ENCODE peak calls at places on chromosomes 12 and 14, in nine cellular contexts. O is NCI-H524; U is HFF-Myc; P is HT1080; L is left cardiac atrium; K is CD8-positive, alpha-beta memory T cell; S is RPMI7951; F is stimulated activated CD4-positive, alpha-beta T cell treated with anti-CD3 and anti-CD28 coated beads, Interleukin-4, amount 100 ng/mL, for 1 hour; N is psoas muscle. X is an unnamed sample.

GRCh38 chr14:103748539-103748867 is 32.9 kb downstream of the ZFYVE21 start:
- DNase-seq in L (no peak), U (no peak), P (no peak), N (no peak), K (peak; percentile 23), S (no peak), F (peak; percentile 43), O (peak; percentile 42), X (no peak)

GRCh38 chr12:24364921-24365320 is 415.5 kb upstream of the SOX5 start:
- DNase-seq in L (no peak), F (no peak), S (no peak), N (no peak), O (no peak), U (no peak), K (no peak), P (no peak), X (no peak)

GRCh38 chr12:111268738-111269572 is 99.9 kb downstream of the PHETA1 start:
- DNase-seq in P (no peak), L (no peak), K (no peak), U (no peak), N (no peak), O (no peak), S (no peak), F (peak; percentile 13), X (no peak)

GRCh38 chr12:39112064-39112463 is 206.7 kb upstream of the CPNE8 start:
- DNase-seq in S (no peak), O (no peak), L (no peak), N (no peak), U (no peak), F (no peak), P (no peak), K (no peak), X (no peak)

GRCh38 chr14:67738740-67739504 is 37.2 kb downstream of the RDH12 start:
- DNase-seq in O (no peak), N (peak; percentile 71), P (peak; percentile 87), U (peak; percentile 61), K (peak; percentile 23), L (peak; percentile 73), S (peak; percentile 91), F (no peak), X (peak; percentile 84)

GRCh38 chr14:89454971-89455370 is 37.9 kb upstream of the FOXN3 start:
- DNase-seq in S (no peak), U (no peak), K (no peak), F (no peak), O (no peak), P (no peak), N (no peak), L (no peak), X (no peak)

GRCh38 chr12:113392988-113393579 is 10.6 kb downstream of the SDS start:
- DNase-seq in O (no peak), F (no peak), L (peak; percentile 43), K (no peak), P (no peak), S (no peak), U (no peak), N (peak; percentile 43), X (no peak)

GRCh38 chr12:97940629-97941028 is 478.0 kb downstream of the RMST start:
- DNase-seq in P (peak; percentile 24), N (no peak), S (no peak), F (no peak), U (no peak), K (no peak), L (no peak), O (no peak), X (no peak)

GRCh38 chr12:50072198-50072907 is 12.8 kb upstream of the SMARCD1 start:
- DNase-seq in S (no peak), L (no peak), U (no peak), N (no peak), P (no peak), F (no peak), O (no peak), K (no peak), X (no peak)

GRCh38 chr12:124884587-124885438 is 21.1 kb upstream of the SCARB1 start:
- DNase-seq in S (no peak), K (no peak), F (no peak), P (no peak), L (no peak), O (peak; percentile 78), U (no peak), N (no peak), X (no peak)

GRCh38 chr12:96083020-96083489 is 47.7 kb upstream of the LTA4H start:
- DNase-seq in O (no peak), S (peak; percentile 40), U (no peak), K (no peak), L (no peak), F (no peak), P (peak; percentile 52), N (no peak), X (no peak)

GRCh38 chr12:11778703-11779102 is 129.2 kb downstream of the ETV6 start:
- DNase-seq in O (no peak), P (no peak), L (no peak), U (no peak), F (no peak), K (no peak), S (no peak), N (no peak), X (no peak)

GRCh38 chr12:93234641-93235040 is 143.1 kb upstream of the NUDT4 start:
- DNase-seq in L (peak; percentile 44), K (no peak), S (no peak), P (no peak), N (no peak), F (no peak), O (no peak), U (no peak), X (no peak)

GRCh38 chr12:19287302-19287701 is 152.0 kb upstream of the AEBP2 start:
- DNase-seq in K (no peak), P (no peak), N (no peak), S (no peak), L (no peak), U (no peak), O (peak; percentile 1), F (no peak), X (no peak)

GRCh38 chr14:32939254-32940065 is 781 bp downstream of the NPAS3 start:
- DNase-seq in F (peak; percentile 41), K (no peak), L (peak; percentile 74), P (peak; percentile 52), O (peak; percentile 83), U (no peak), S (peak; percentile 78), N (peak; percentile 79), X (peak; percentile 65)

GRCh38 chr12:95336387-95337067 is 118.9 kb downstream of the VEZT start:
- DNase-seq in P (peak; percentile 71), F (no peak), K (no peak), S (peak; percentile 78), L (peak; percentile 66), O (peak; percentile 91), N (peak; percentile 41), U (peak; percentile 92), X (peak; percentile 62)

GRCh38 chr14:30751646-30752416 is 122.5 kb upstream of the COCH start:
- DNase-seq in S (no peak), K (no peak), N (no peak), F (no peak), U (no peak), L (no peak), P (no peak), O (peak; percentile 49), X (no peak)

GRCh38 chr12:23621910-23622309 is 327.6 kb downstream of the SOX5 start:
- DNase-seq in S (no peak), N (no peak), L (no peak), P (no peak), F (no peak), U (no peak), K (no peak), O (no peak), X (no peak)

GRCh38 chr14:104353221-104353920 is 215.0 kb downstream of the KIF26A start:
- DNase-seq in O (no peak), S (no peak), N (no peak), P (no peak), K (no peak), F (no peak), U (no peak), L (no peak), X (no peak)

GRCh38 chr14:49420201-49420600 is 166.0 kb downstream of the RPS29 start:
- DNase-seq in L (no peak), N (no peak), P (no peak), K (no peak), U (no peak), S (no peak), F (peak; percentile 3), O (no peak), X (no peak)

GRCh38 chr14:91114079-91115065 is 499 bp downstream of the DGLUCY start:
- DNase-seq in F (peak; percentile 57), P (peak; percentile 91), N (peak; percentile 19), K (peak; percentile 48), L (peak; percentile 30), O (peak; percentile 83), U (no peak), S (peak; percentile 79), X (peak; percentile 76)

GRCh38 chr12:40672650-40673319 is 19.5 kb upstream of the CNTN1 start:
- DNase-seq in N (no peak), P (no peak), O (no peak), L (no peak), U (no peak), F (no peak), K (no peak), S (no peak), X (peak; percentile 64)

GRCh38 chr12:56590237-56590830 is 39.8 kb downstream of the BAZ2A start:
- DNase-seq in P (peak; percentile 57), U (no peak), L (no peak), O (peak; percentile 32), S (peak; percentile 20), N (no peak), K (no peak), F (no peak), X (no peak)

GRCh38 chr12:67991158-67991557 is 1.9 kb downstream of the IFNG-AS1 start:
- DNase-seq in N (no peak), O (no peak), S (no peak), F (peak; percentile 36), L (no peak), P (no peak), U (no peak), K (peak; percentile 28), X (no peak)

GRCh38 chr14:45426685-45427282 is 173.8 kb upstream of the MIS18BP1 start:
- DNase-seq in F (no peak), P (peak; percentile 61), O (peak; percentile 76), L (no peak), N (no peak), U (peak; percentile 38), K (no peak), S (peak; percentile 34), X (peak; percentile 61)

GRCh38 chr12:70448371-70448770 is 82.3 kb downstream of the KCNMB4 start:
- DNase-seq in O (no peak), P (peak; percentile 22), L (no peak), K (no peak), F (no peak), N (no peak), U (no peak), S (peak; percentile 64), X (peak; percentile 36)

GRCh38 chr12:89307665-89308253 is 44.5 kb downstream of the DUSP6 start:
- DNase-seq in S (no peak), K (no peak), P (no peak), F (no peak), L (no peak), U (no peak), O (no peak), N (no peak), X (no peak)

GRCh38 chr14:76080471-76080870 is 71.3 kb upstream of the GPATCH2L start:
- DNase-seq in O (no peak), L (no peak), U (no peak), S (no peak), F (no peak), N (no peak), P (no peak), K (no peak), X (no peak)

GRCh38 chr14:103151270-103151933 is 28.1 kb downstream of the TNFAIP2 start:
- DNase-seq in P (no peak), F (no peak), U (no peak), K (no peak), O (no peak), S (peak; percentile 43), L (no peak), N (no peak), X (no peak)

GRCh38 chr14:34111933-34112332 is 161.1 kb upstream of the EGLN3 start:
- DNase-seq in P (no peak), N (no peak), U (no peak), O (peak; percentile 92), S (no peak), L (no peak), F (no peak), K (no peak), X (no peak)

GRCh38 chr14:75295061-75295461 is 16.4 kb downstream of the FOS start:
- DNase-seq in P (peak; percentile 32), N (peak; percentile 65), L (peak; percentile 71), F (no peak), O (peak; percentile 49), K (no peak), S (peak; percentile 72), U (no peak), X (no peak)

X was measured in H4.